ENCODE peak calls at places on chromosomes 1 and 21, in ten cellular contexts. H, V, Z, F, B, K, O, G, I and M are unnamed samples. For H3K4me1, the result is how much of the 10 kb centered on the place peaks cover.

GRCh38 chr1:209257454-209257853 is 326.1 kb upstream of the CAMK1G start:
- DNase-seq in H (no peak), V (no peak), Z (no peak), F (no peak), B (no peak), K (no peak), O (no peak), G (no peak), I (no peak), M (no peak)

GRCh38 chr1:94801919-94802546 is 18.1 kb upstream of the SLC44A3 start:
- DNase-seq in H (peak), V (no peak), Z (peak), F (peak), B (peak), K (no peak), O (peak), G (peak), I (peak), M (peak)

GRCh38 chr1:75412616-75413015 is 198.3 kb downstream of the SLC44A5 start:
- DNase-seq in H (no peak), V (no peak), Z (no peak), F (no peak), B (no peak), K (no peak), O (no peak), G (no peak), I (no peak), M (no peak)

GRCh38 chr1:156909671-156910070 is 10.8 kb upstream of the LRRC71 start:
- DNase-seq in H (no peak), V (no peak), Z (no peak), F (no peak), B (no peak), K (no peak), O (no peak), G (no peak), I (no peak), M (no peak)

GRCh38 chr1:248215880-248216279 is 15.3 kb upstream of the OR2M4 start:
- DNase-seq in H (no peak), V (no peak), Z (no peak), F (no peak), B (no peak), K (no peak), O (no peak), G (no peak), I (no peak), M (no peak)

GRCh38 chr1:245001252-245001651 is 136.9 kb upstream of the HNRNPU start:
- DNase-seq in H (no peak), V (no peak), Z (no peak), F (no peak), B (no peak), K (no peak), O (no peak), G (no peak), I (no peak), M (no peak)

GRCh38 chr1:20184997-20185833 is 681 bp upstream of the UBXN10 start:
- DNase-seq in H (no peak), V (peak), Z (no peak), F (no peak), B (no peak), K (no peak), O (no peak), G (no peak), I (no peak), M (no peak)

GRCh38 chr1:182588460-182589396 is at the start of gene RNASEL:
- DNase-seq in H (peak), V (peak), Z (peak), F (peak), B (peak), K (peak), O (peak), G (peak), I (no peak), M (peak)

GRCh38 chr21:29261555-29262540 is 36.9 kb upstream of the BACH1 start:
- DNase-seq in H (no peak), V (no peak), Z (no peak), F (no peak), B (no peak), K (no peak), O (no peak), G (no peak), I (no peak), M (no peak)

GRCh38 chr1:29590583-29591555 is 354.5 kb downstream of the PTPRU start:
- DNase-seq in H (no peak), V (no peak), Z (no peak), F (peak), B (no peak), K (no peak), O (no peak), G (no peak), I (no peak), M (no peak)

GRCh38 chr21:34705032-34705431 is 36.2 kb downstream of the CLIC6 start:
- DNase-seq in H (no peak), V (no peak), Z (no peak), F (no peak), B (no peak), K (no peak), O (no peak), G (no peak), I (no peak), M (no peak)

GRCh38 chr1:43440358-43440757 is 13.4 kb downstream of the HYI start:
- DNase-seq in H (peak), V (no peak), Z (no peak), F (no peak), B (no peak), K (peak), O (no peak), G (peak), I (no peak), M (peak)

GRCh38 chr1:47679301-47679751 is 241.5 kb downstream of the FOXD2 start:
- DNase-seq in H (no peak), V (no peak), Z (peak), F (no peak), B (no peak), K (peak), O (no peak), G (no peak), I (no peak), M (no peak)

GRCh38 chr1:51661081-51661518 is 44.2 kb downstream of the OSBPL9 start:
- DNase-seq in H (no peak), V (no peak), Z (no peak), F (peak), B (no peak), K (no peak), O (no peak), G (no peak), I (no peak), M (no peak)

GRCh38 chr1:112284796-112285195 is 111.2 kb upstream of the CTTNBP2NL start:
- DNase-seq in H (no peak), V (no peak), Z (no peak), F (no peak), B (no peak), K (no peak), O (no peak), G (no peak), I (no peak), M (no peak)

GRCh38 chr21:46357335-46357604 is 33.3 kb downstream of the PCNT start:
- DNase-seq in H (no peak), V (no peak), Z (no peak), F (no peak), B (no peak), K (no peak), O (no peak), G (no peak), I (no peak), M (no peak)

GRCh38 chr1:9070421-9071015 is 1.1 kb upstream of the SLC2A5 start:
- DNase-seq in H (no peak), V (no peak), Z (no peak), F (no peak), B (no peak), K (no peak), O (no peak), G (no peak), I (no peak), M (no peak)

GRCh38 chr1:149927056-149927534 is 508 bp downstream of the SF3B4 start:
- DNase-seq in H (no peak), V (no peak), Z (no peak), F (peak), B (no peak), K (no peak), O (no peak), G (no peak), I (no peak), M (no peak)

GRCh38 chr1:234502785-234503184 is 23.8 kb upstream of the TARBP1 start:
- DNase-seq in H (no peak), V (no peak), Z (no peak), F (no peak), B (no peak), K (no peak), O (no peak), G (no peak), I (no peak), M (no peak)
- H3K4me1 ChIP-seq in H (under half), V (under half), Z (under half), F (under half), B (under half), K (under half), O (under half), G (under half), I (half or more), M (under half)

DNA sequence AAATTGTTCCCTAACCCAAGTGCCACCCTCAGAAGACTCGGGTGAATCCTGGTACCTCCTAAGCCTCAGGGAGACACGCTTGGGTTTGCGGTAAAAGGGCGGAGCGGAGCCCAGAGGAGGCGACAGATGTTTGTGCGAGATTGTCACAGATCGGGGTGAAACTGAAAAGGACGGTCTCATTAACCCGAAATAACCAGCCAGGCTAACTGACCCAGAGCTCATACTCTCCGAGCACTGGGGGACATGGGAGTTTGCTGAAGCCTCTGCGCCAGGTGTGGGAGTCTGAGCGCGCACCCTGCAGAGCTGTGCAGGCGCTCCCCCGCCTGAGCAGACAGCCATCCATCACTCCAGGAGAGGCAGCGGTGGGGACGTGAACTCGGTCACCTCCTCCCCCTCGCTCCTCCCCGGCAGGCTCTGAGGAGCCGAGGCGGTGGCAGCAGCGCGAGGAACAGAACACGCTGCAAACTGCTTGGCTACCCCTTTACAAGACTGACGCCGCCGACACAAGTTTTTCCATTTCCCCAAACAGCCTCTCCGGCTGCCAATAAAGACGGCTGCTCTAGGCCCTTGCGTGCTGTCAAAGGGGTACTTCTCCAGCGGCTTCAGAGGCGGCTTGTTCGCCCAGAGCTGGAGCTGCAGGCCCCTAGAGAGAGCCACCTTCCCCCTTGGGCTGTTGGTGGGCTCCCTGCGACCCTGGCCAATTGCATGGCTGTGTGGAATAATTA is 43.5 kb downstream of the RRAGC start:
- DNase-seq in H (peak), V (no peak), Z (no peak), F (no peak), B (no peak), K (no peak), O (no peak), G (no peak), I (no peak), M (no peak)
- TF ChIP-seq POLR2A in H (no peak), V (no peak), Z (no peak), F (no peak), B (no peak), K (no peak), O (no peak), G (no peak), I (no peak), M (no peak)

DNA sequence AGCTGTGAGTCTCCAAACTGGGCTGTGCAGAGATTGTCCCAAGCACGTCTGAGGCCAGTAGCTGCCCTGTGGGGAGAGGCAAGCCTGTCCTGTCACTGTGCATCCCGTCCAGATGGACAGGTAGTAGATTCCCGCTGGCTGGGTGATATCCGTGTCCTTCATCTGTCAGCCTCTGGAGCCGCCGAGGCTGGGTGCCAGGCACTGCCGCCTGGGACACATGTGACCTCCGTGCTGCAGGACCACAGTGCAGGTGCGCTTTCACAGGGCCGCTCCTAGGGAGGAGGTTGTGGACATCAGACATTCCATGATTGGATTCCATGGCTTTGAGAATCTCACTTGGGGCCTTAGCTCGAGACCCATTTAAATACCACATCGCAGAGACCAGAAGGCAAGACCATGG is 4.7 kb downstream of the PDXK start:
- DNase-seq in H (no peak), V (no peak), Z (no peak), F (no peak), B (no peak), K (no peak), O (peak), G (no peak), I (no peak), M (no peak)
- H3K4me1 ChIP-seq in H (under half), V (under half), Z (half or more), F (under half), B (half or more), K (half or more), O (half or more), G (under half), I (under half), M (half or more)

GRCh38 chr1:234530641-234531040 is 51.7 kb upstream of the TARBP1 start:
- DNase-seq in H (no peak), V (no peak), Z (peak), F (no peak), B (no peak), K (no peak), O (no peak), G (peak), I (no peak), M (no peak)

GRCh38 chr1:234533975-234534876 is 55.2 kb upstream of the TARBP1 start:
- DNase-seq in H (peak), V (peak), Z (peak), F (peak), B (no peak), K (peak), O (peak), G (peak), I (no peak), M (peak)

GRCh38 chr1:234531181-234532132 is 52.5 kb upstream of the TARBP1 start:
- DNase-seq in H (peak), V (no peak), Z (peak), F (peak), B (no peak), K (peak), O (peak), G (peak), I (no peak), M (peak)

GRCh38 chr1:234533034-234533571 is 54.1 kb upstream of the TARBP1 start:
- DNase-seq in H (peak), V (no peak), Z (peak), F (peak), B (no peak), K (no peak), O (peak), G (peak), I (no peak), M (peak)

DNA sequence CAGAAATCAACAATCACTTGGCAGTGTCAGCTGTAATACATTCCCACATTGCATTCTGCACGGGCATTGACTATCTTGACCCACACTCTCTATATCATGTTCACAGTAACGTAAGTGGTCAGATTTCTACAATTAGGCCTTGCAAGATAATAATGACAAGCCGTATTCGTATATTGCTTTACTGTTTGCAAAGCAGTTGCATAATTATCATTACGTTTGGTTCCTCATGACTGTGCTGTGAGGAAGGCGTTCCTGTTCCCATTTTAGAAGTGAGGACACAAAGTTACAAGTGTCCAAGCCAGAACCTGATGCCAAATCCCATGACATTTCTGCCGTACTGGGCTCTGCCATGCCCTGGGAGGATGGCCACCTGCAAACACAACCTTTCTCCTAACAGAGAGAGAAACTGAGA is 53.5 kb upstream of the TARBP1 start:
- DNase-seq in H (peak), V (no peak), Z (peak), F (no peak), B (no peak), K (peak), O (peak), G (peak), I (no peak), M (no peak)
- TF ChIP-seq POLR2A in H (no peak), V (no peak), Z (no peak), F (peak), B (no peak), K (no peak), O (peak), G (no peak), I (no peak), M (no peak)

DNA sequence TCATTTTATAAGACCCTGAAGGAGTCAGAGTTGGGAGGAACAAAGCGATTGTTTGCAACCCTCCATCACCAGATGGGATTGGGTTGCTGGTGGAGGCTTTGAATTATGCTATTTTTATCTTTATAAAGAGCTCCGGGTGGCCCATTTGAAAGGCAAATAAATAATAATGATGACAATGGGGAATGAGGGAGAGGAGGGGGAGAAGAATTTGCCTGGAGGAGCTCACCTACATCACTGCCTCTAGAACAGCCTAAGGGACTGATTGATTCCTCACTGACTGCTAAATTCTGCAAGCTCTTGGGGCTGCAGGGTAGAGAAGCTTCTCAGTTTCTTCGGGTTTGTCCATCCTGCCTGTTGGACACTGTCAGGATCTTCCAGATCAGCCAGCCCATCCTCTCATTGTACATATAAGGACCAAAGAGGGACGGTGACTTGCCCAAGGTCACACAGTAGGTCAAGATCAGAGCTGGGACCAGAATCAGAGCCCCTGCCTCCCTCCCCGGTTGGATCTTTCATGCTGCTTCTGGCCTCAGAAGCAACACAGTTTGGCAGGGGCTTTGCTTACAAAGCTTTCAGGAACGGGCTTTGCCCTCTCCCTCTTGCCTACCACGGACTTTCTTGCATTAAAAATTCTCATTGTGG is 130.8 kb upstream of the ZBTB40 start:
- DNase-seq in H (no peak), V (no peak), Z (no peak), F (no peak), B (no peak), K (no peak), O (no peak), G (no peak), I (no peak), M (peak)
- H3K4me1 ChIP-seq in H (under half), V (under half), Z (under half), F (under half), B (under half), K (under half), O (under half), G (under half), I (under half), M (under half)

DNA sequence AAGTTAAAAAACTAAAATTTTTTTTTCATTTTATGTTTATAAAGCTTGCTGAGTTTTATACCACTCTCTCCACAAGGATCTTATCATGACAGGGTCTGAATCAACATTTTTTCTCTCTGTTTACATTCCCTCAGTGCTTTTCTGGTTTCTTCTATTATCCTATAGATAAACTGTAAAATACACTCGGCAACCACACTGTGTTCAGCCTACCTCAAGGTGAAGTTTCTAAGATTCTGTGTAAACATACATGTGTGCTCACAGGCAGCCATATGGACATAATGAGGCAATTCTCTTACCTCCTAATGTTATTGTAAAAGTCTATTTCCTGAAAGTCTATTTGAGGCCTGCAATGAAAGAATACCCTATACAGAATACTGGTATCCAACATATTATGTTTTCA is 114.6 kb downstream of the NTPCR start:
- DNase-seq in H (no peak), V (no peak), Z (no peak), F (peak), B (no peak), K (no peak), O (no peak), G (no peak), I (no peak), M (no peak)
- TF ChIP-seq POLR2A in H (no peak), V (no peak), Z (no peak), F (no peak), B (no peak), K (no peak), O (no peak), G (no peak), I (no peak), M (no peak)

DNA sequence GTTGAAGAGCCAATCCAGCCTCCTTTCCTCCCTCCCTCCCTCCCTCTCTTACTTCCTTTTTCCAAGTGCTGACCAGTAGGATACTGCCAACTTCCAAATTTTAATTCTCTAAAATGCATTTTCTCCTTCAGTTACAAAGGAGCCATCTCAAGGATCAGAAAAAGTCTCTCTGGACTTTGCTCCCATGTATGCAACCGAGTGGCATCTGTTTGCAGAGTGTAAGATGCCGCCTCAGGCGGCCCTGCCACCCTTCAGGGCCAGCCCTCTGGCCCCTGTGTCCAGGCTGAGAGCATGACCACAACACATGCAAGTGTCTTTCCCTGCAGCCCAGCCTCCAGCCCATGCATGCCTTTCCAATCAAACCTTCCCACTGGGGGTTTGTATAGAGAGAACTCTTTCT is 205.3 kb upstream of the RAB4A start:
- DNase-seq in H (no peak), V (no peak), Z (no peak), F (no peak), B (no peak), K (no peak), O (no peak), G (no peak), I (no peak), M (no peak)
- H3K4me1 ChIP-seq in H (under half), V (under half), Z (under half), F (under half), B (under half), K (under half), O (under half), G (under half), I (half or more), M (under half)

GRCh38 chr1:27333717-27334279 is 8.0 kb upstream of the SYTL1 start:
- DNase-seq in H (no peak), V (no peak), Z (no peak), F (no peak), B (no peak), K (no peak), O (no peak), G (no peak), I (no peak), M (no peak)
- TF ChIP-seq POLR2A in H (no peak), V (no peak), Z (no peak), F (no peak), B (no peak), K (no peak), O (no peak), G (no peak), I (no peak), M (no peak)

DNA sequence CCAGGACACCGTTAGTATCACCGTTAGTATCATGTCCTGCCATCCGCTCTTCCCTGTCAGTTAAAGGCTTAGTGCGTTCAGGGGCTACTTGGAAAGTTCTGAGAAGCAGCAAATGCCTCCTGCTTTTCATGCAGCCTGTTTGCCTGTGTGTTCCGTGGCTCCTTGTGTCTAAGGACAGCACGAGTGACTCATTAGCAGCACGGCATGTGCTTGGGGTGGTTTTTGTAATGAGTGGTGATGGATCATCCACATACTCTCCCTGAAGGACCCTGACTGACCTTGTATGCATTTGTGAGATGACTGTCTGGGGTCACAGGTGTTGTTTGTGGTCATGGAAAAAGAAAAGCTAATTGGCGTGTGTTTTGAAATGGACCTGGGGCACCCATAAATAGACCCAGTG is 221.9 kb downstream of the PBX1 start:
- DNase-seq in H (no peak), V (no peak), Z (peak), F (peak), B (no peak), K (no peak), O (peak), G (peak), I (no peak), M (no peak)
- H3K4me1 ChIP-seq in H (under half), V (under half), Z (half or more), F (under half), B (under half), K (half or more), O (half or more), G (under half), I (under half), M (under half)